ENCODE peak calls at places on chromosome 17, in five cellular contexts. H is AG04450; W is CD4-positive, CD25-positive, alpha-beta regulatory T cell; G is CD8-positive, alpha-beta memory T cell; T is uterus. J is an unnamed sample. For H3K27me3, the result is how much of the 10 kb centered on the place peaks cover.

GRCh38 chr17:47850692-47851573 is at the start of gene SP6:
- DNase-seq in H (no peak), G (peak), W (peak), T (peak), J (peak)

GRCh38 chr17:71740866-71741265 is 380.0 kb upstream of the SOX9 start:
- DNase-seq in G (no peak), T (no peak), H (no peak), W (no peak), J (no peak)

GRCh38 chr17:66915204-66915611 is 49.3 kb upstream of the CACNG4 start:
- DNase-seq in G (no peak), H (no peak), T (no peak), W (no peak), J (no peak)

GRCh38 chr17:19727466-19728113 is 11.2 kb upstream of the SLC47A2 start:
- DNase-seq in H (peak), W (no peak), T (peak), G (peak), J (no peak)

GRCh38 chr17:9205520-9206159 is 184.3 kb downstream of the NTN1 start:
- DNase-seq in H (no peak), W (no peak), T (no peak), G (no peak), J (no peak)

GRCh38 chr17:42780816-42781638 is 617 bp downstream of the WNK4 start:
- DNase-seq in T (no peak), G (no peak), H (no peak), W (no peak), J (no peak)

GRCh38 chr17:42775534-42776098 is 2.4 kb downstream of the VPS25 start:
- DNase-seq in H (no peak), W (no peak), G (no peak), T (no peak), J (peak)

GRCh38 chr17:32586666-32587065 is 99.9 kb downstream of the CDK5R1 start:
- DNase-seq in H (no peak), G (no peak), W (no peak), T (no peak), J (peak)

GRCh38 chr17:9244066-9245052 is 223.0 kb downstream of the NTN1 start:
- DNase-seq in H (peak), W (no peak), G (no peak), T (peak), J (peak)

GRCh38 chr17:42203354-42203753 is 9.1 kb upstream of the GHDC start:
- DNase-seq in H (no peak), T (no peak), W (no peak), G (no peak), J (no peak)

GRCh38 chr17:42275527-42276358 is 448 bp downstream of the STAT5B start:
- DNase-seq in T (peak), W (peak), H (peak), G (peak), J (peak)

GRCh38 chr17:38732376-38733314 is 2.5 kb downstream of the CISD3 start:
- DNase-seq in H (no peak), W (no peak), G (no peak), T (no peak), J (no peak)

GRCh38 chr17:1391577-1391976 is 8.4 kb downstream of the YWHAE start:
- DNase-seq in T (no peak), W (no peak), H (no peak), G (no peak), J (no peak)

GRCh38 chr17:70473049-70473448 is 303.7 kb downstream of the KCNJ2 start:
- DNase-seq in G (no peak), T (no peak), W (no peak), H (no peak), J (no peak)

DNA sequence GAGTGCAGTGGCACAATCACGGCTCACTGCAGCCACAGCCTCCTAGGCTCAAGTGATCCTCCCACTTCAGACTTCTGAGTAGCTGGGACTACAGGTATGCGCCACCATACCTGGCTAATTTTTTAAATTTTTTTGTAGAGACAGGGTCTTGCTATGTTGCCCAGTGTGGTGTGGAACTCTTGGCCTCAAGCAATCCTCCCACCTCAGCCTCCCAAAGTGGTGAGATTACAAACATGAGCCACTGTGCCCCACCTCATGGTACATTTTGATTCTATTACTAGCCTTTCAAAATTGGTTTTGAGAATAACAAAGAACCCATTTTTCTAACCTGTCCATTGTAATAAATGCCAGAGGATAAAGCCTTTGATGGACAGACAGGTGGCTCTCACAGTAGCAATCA is 1.4 kb downstream of the CCDC43 start:
- DNase-seq in G (no peak), W (no peak), T (no peak), H (no peak), J (no peak)
- H3K4me3 ChIP-seq in G (no peak), W (peak), T (no peak), H (peak), J (no peak)

GRCh38 chr17:27454089-27454488 is 2.2 kb upstream of the KSR1 start:
- DNase-seq in G (no peak), W (no peak), T (no peak), H (no peak), J (no peak)
- H3K27me3 ChIP-seq in G (under half), W (under half), T (under half), H (under half), J (under half)

DNA sequence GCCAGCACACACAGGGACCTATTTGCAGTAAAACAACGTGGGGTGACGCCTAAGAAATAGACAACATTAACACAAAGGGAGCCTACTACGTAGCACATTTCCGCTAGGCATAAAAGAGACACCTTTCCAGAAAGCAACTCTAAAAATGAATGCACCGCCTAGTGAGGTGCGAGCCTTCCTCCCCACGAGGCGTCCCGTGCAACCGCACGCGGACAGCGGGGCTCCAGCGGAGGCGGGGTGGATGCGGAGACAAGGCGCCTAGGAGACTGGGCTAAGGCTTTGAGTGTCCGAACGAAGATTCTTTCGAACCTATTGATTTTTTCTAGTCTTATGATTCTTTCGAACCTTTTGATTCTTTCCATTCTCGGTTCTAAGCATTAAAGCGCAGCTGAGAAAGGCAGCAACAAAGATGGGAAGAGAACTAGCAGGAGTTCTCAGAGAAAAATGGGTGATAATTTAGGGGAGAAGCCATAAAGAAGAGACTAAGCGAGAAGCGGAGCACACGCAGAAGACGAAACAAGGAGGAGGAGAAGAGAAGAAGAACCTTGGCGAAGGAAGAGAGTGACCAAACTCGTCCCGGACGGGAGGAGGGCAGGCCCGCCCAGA is 433 bp upstream of the CPD start:
- DNase-seq in G (peak), T (no peak), H (no peak), W (peak), J (peak)
- H3K27ac ChIP-seq in G (peak), T (peak), H (peak), W (peak), J (no peak)

GRCh38 chr17:82343560-82343959 is 10.0 kb upstream of the SECTM1 start:
- DNase-seq in T (no peak), G (no peak), W (no peak), H (no peak), J (no peak)

GRCh38 chr17:82338858-82339633 is 5.5 kb upstream of the SECTM1 start:
- DNase-seq in G (no peak), W (no peak), T (peak), H (peak), J (no peak)

GRCh38 chr17:82344175-82344907 is 10.8 kb upstream of the SECTM1 start:
- DNase-seq in W (no peak), G (no peak), T (no peak), H (no peak), J (no peak)

GRCh38 chr17:82342361-82343079 is 9.0 kb upstream of the SECTM1 start:
- DNase-seq in H (no peak), G (no peak), T (no peak), W (no peak), J (no peak)

GRCh38 chr17:82339634-82340580 is 6.3 kb upstream of the SECTM1 start:
- DNase-seq in H (no peak), W (no peak), T (no peak), G (no peak), J (no peak)
- H3K4me3 ChIP-seq in H (no peak), W (no peak), T (peak), G (no peak), J (no peak)

GRCh38 chr17:49117581-49118230 is 14.9 kb upstream of the B4GALNT2 start:
- DNase-seq in T (no peak), W (no peak), H (no peak), G (no peak), J (no peak)

GRCh38 chr17:49121696-49122292 is 10.8 kb upstream of the B4GALNT2 start:
- DNase-seq in G (no peak), W (no peak), H (no peak), T (no peak), J (no peak)

GRCh38 chr17:49125449-49125848 is 7.1 kb upstream of the B4GALNT2 start:
- DNase-seq in W (no peak), H (no peak), G (no peak), T (no peak), J (no peak)

GRCh38 chr17:49123061-49123460 is 9.5 kb upstream of the B4GALNT2 start:
- DNase-seq in H (no peak), T (no peak), W (no peak), G (no peak), J (no peak)

GRCh38 chr17:49120166-49120565 is 12.4 kb upstream of the B4GALNT2 start:
- DNase-seq in W (no peak), T (no peak), H (no peak), G (no peak), J (no peak)
- H3K27me3 ChIP-seq in W (under half), T (under half), H (under half), G (under half), J (under half)

DNA sequence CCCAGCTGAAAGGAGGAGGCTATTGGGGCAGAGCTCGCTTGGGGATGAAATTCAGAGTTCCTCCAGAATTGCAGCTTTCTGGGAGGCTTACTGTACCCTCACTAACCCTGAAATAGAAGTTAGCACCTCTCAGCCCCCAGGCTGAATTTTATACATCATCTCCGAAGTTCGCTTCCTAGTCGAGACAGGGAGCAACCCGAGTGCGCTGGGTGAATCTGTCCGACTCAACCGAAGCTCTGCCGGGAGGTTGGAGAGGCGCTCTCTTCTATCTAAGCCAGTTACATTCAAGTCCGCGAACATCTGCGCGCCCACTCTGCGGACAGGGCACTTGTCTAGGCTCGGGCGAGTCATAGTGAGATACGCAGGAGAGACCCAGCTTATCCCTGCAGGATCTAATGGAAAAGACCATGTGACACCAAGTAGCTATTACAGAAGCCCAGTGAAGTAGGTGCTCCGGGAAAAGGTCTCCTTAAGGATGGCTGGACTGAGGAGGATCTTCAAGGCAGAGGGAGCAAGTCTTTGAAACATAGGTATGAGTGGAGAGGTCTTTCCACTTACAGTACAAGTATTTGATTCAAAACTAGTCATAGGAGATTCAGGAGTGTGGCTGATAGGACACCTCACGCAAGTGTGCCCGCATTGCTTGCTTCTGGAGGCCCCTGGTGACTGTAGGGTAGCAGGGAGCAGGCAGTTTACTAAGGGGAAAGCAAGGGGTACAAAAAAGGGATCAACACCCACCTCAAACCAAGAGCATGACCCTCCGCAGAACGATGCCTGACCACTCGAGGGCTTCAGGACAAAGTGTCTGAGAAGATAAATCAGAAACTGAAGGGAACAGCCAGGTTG is 667 bp upstream of the HES7 start:
- DNase-seq in G (no peak), T (no peak), W (no peak), H (no peak), J (no peak)
- H3K27ac ChIP-seq in G (no peak), T (no peak), W (no peak), H (no peak), J (no peak)

GRCh38 chr17:35117984-35118383 is 1.7 kb downstream of the RAD51D start:
- DNase-seq in W (no peak), G (no peak), T (no peak), H (no peak), J (no peak)
- H3K4me3 ChIP-seq in W (peak), G (no peak), T (no peak), H (no peak), J (no peak)

GRCh38 chr17:37614391-37614790 is 5.2 kb upstream of the SYNRG start:
- DNase-seq in G (no peak), W (no peak), H (peak), T (no peak), J (no peak)
- H3K27me3 ChIP-seq in G (under half), W (under half), H (under half), T (under half), J (under half)

GRCh38 chr17:17626151-17626805 is 34.8 kb upstream of the PEMT start:
- DNase-seq in G (no peak), W (no peak), H (no peak), T (no peak), J (no peak)
- H3K27ac ChIP-seq in G (no peak), W (no peak), H (no peak), T (no peak), J (no peak)

GRCh38 chr17:62968445-62968923 is 2.4 kb downstream of the TANC2 start:
- DNase-seq in G (peak), W (peak), T (peak), H (peak), J (peak)
- H3K4me3 ChIP-seq in G (no peak), W (peak), T (no peak), H (peak), J (peak)